ENCODE peak calls at places on chromosomes 5 and 9, in six cellular contexts. One of them, this sample, is unnamed.

GRCh38 chr5:37774912-37775483 is 64.8 kb downstream of the GDNF start:
- DNase-seq in T-helper 17 cell: no peak
- DNase-seq in foreskin fibroblast: no peak
- DNase-seq in hepatocyte: no peak
- DNase-seq in endothelial cell: no peak
- DNase-seq in fibroblast of mammary gland: peak
- DNase-seq in this sample: peak

GRCh38 chr9:134425401-134425800 is 99.1 kb downstream of the RXRA start:
- DNase-seq in T-helper 17 cell: no peak
- DNase-seq in foreskin fibroblast: no peak
- DNase-seq in hepatocyte: no peak
- DNase-seq in endothelial cell: no peak
- DNase-seq in fibroblast of mammary gland: no peak
- DNase-seq in this sample: no peak

GRCh38 chr5:66821626-66822429 is 225.6 kb downstream of the MAST4 start:
- DNase-seq in T-helper 17 cell: no peak
- DNase-seq in foreskin fibroblast: no peak
- DNase-seq in hepatocyte: no peak
- DNase-seq in endothelial cell: no peak
- DNase-seq in fibroblast of mammary gland: no peak
- DNase-seq in this sample: no peak

GRCh38 chr5:141516648-141517025 is 27.8 kb downstream of the PCDHGC5 start:
- DNase-seq in T-helper 17 cell: no peak
- DNase-seq in foreskin fibroblast: no peak
- DNase-seq in hepatocyte: no peak
- DNase-seq in endothelial cell: no peak
- DNase-seq in fibroblast of mammary gland: peak
- DNase-seq in this sample: no peak

GRCh38 chr5:142015781-142016533 is 3.1 kb upstream of the GNPDA1 start:
- DNase-seq in T-helper 17 cell: no peak
- DNase-seq in foreskin fibroblast: peak
- DNase-seq in hepatocyte: peak
- DNase-seq in endothelial cell: no peak
- DNase-seq in fibroblast of mammary gland: peak
- DNase-seq in this sample: peak

GRCh38 chr5:9832921-9833320 is 202.8 kb upstream of the TAS2R1 start:
- DNase-seq in T-helper 17 cell: no peak
- DNase-seq in foreskin fibroblast: no peak
- DNase-seq in hepatocyte: no peak
- DNase-seq in endothelial cell: no peak
- DNase-seq in fibroblast of mammary gland: no peak
- DNase-seq in this sample: no peak

GRCh38 chr9:75855509-75855908 is 35.0 kb upstream of the PCSK5 start:
- DNase-seq in T-helper 17 cell: no peak
- DNase-seq in foreskin fibroblast: peak
- DNase-seq in hepatocyte: peak
- DNase-seq in endothelial cell: peak
- DNase-seq in fibroblast of mammary gland: peak
- DNase-seq in this sample: no peak

GRCh38 chr5:54895816-54896341 is 89.5 kb downstream of the ESM1 start:
- DNase-seq in T-helper 17 cell: no peak
- DNase-seq in foreskin fibroblast: peak
- DNase-seq in hepatocyte: peak
- DNase-seq in endothelial cell: peak
- DNase-seq in fibroblast of mammary gland: peak
- DNase-seq in this sample: peak

GRCh38 chr5:61919920-61920319 is 386.1 kb upstream of the KIF2A start:
- DNase-seq in T-helper 17 cell: no peak
- DNase-seq in foreskin fibroblast: no peak
- DNase-seq in hepatocyte: peak
- DNase-seq in endothelial cell: no peak
- DNase-seq in fibroblast of mammary gland: no peak
- DNase-seq in this sample: no peak

GRCh38 chr9:128355451-128355850 is 15.1 kb downstream of the SLC27A4 start:
- DNase-seq in T-helper 17 cell: no peak
- DNase-seq in foreskin fibroblast: no peak
- DNase-seq in hepatocyte: no peak
- DNase-seq in endothelial cell: no peak
- DNase-seq in fibroblast of mammary gland: no peak
- DNase-seq in this sample: no peak

GRCh38 chr5:111143910-111144309 is 51.8 kb downstream of the WDR36 start:
- DNase-seq in T-helper 17 cell: no peak
- DNase-seq in foreskin fibroblast: peak
- DNase-seq in hepatocyte: no peak
- DNase-seq in endothelial cell: no peak
- DNase-seq in fibroblast of mammary gland: peak
- DNase-seq in this sample: no peak

GRCh38 chr5:145178667-145179523 is 656.2 kb downstream of the PRELID2 start:
- DNase-seq in T-helper 17 cell: no peak
- DNase-seq in foreskin fibroblast: no peak
- DNase-seq in hepatocyte: peak
- DNase-seq in endothelial cell: no peak
- DNase-seq in fibroblast of mammary gland: no peak
- DNase-seq in this sample: no peak

GRCh38 chr9:23674016-23674585 is 151.9 kb downstream of the ELAVL2 start:
- DNase-seq in T-helper 17 cell: no peak
- DNase-seq in foreskin fibroblast: no peak
- DNase-seq in hepatocyte: no peak
- DNase-seq in endothelial cell: no peak
- DNase-seq in fibroblast of mammary gland: no peak
- DNase-seq in this sample: no peak

GRCh38 chr5:116583823-116584222 is 9.2 kb upstream of the SEMA6A start:
- DNase-seq in T-helper 17 cell: no peak
- DNase-seq in foreskin fibroblast: no peak
- DNase-seq in hepatocyte: no peak
- DNase-seq in endothelial cell: no peak
- DNase-seq in fibroblast of mammary gland: no peak
- DNase-seq in this sample: no peak